ENCODE peak calls at places on chromosomes 2 and 18, in four cellular contexts. O is upper lobe of left lung, W is uterus, L is BJ. V is an unnamed sample.

GRCh38 chr18:26455639-26456038 is 92.7 kb downstream of the KCTD1 start:
- DNase-seq in L (no peak), O (no peak), W (no peak), V (no peak)

GRCh38 chr2:2280483-2280882 is 50.6 kb downstream of the MYT1L start:
- DNase-seq in L (no peak), W (no peak), O (no peak), V (no peak)

GRCh38 chr2:140248623-140249022 is 1468.4 kb upstream of the NXPH2 start:
- DNase-seq in O (no peak), L (no peak), W (no peak), V (no peak)

GRCh38 chr2:71282493-71282892 is 49.1 kb upstream of the ZNF638 start:
- DNase-seq in L (no peak), W (no peak), O (no peak), V (no peak)

GRCh38 chr18:48044944-48045343 is 114.5 kb upstream of the SMAD2 start:
- DNase-seq in O (no peak), W (no peak), L (no peak), V (no peak)

GRCh38 chr2:182503886-182504285 is 77.0 kb upstream of the PDE1A start:
- DNase-seq in W (no peak), L (no peak), O (no peak), V (no peak)

GRCh38 chr2:234203135-234203984 is 152.9 kb downstream of the SPP2 start:
- DNase-seq in L (peak; percentile 76), O (no peak), W (no peak), V (no peak)

GRCh38 chr18:50793641-50794565 is 25.9 kb downstream of the MRO start:
- DNase-seq in O (no peak), W (no peak), L (no peak), V (no peak)

GRCh38 chr2:190359896-190360376 is 16.5 kb downstream of the INPP1 start:
- DNase-seq in O (peak; percentile 43), W (peak; percentile 44), L (no peak), V (no peak)

GRCh38 chr2:9004338-9005204 is 1.1 kb upstream of the MBOAT2 start:
- DNase-seq in L (no peak), O (no peak), W (no peak), V (no peak)

GRCh38 chr18:60292186-60292585 is 80.4 kb downstream of the MC4R start:
- DNase-seq in O (no peak), W (no peak), L (no peak), V (no peak)

GRCh38 chr2:61922714-61923113 is 17.2 kb downstream of the COMMD1 start:
- DNase-seq in W (no peak), O (no peak), L (no peak), V (no peak)

GRCh38 chr2:197838036-197838435 is 33.6 kb downstream of the PLCL1 start:
- DNase-seq in O (peak; percentile 22), W (no peak), L (no peak), V (no peak)

GRCh38 chr2:29259221-29259620 is 144.0 kb downstream of the CLIP4 start:
- DNase-seq in L (no peak), O (no peak), W (no peak), V (no peak)

GRCh38 chr2:76721226-76721625 is 801.0 kb downstream of the LRRTM4 start:
- DNase-seq in L (no peak), W (no peak), O (no peak), V (no peak)

GRCh38 chr2:37367310-37367709 is 22.9 kb downstream of the QPCT start:
- DNase-seq in O (no peak), W (no peak), L (no peak), V (no peak)

GRCh38 chr2:127810156-127810636 is 775 bp downstream of the WDR33 start:
- DNase-seq in W (no peak), O (peak; percentile 26), L (peak; percentile 4), V (no peak)

GRCh38 chr18:2979871-2980606 is 32.9 kb downstream of the LPIN2 start:
- DNase-seq in W (no peak), L (no peak), O (peak; percentile 51), V (no peak)

GRCh38 chr18:75898666-75899065 is 471.2 kb upstream of the SMIM21 start:
- DNase-seq in W (no peak), L (no peak), O (no peak), V (no peak)

GRCh38 chr18:42011053-42011452 is 56.0 kb downstream of the PIK3C3 start:
- DNase-seq in L (no peak), W (no peak), O (no peak), V (no peak)

GRCh38 chr2:133992454-133992853 is 261.4 kb upstream of the MGAT5 start:
- DNase-seq in L (no peak), O (no peak), W (no peak), V (no peak)

GRCh38 chr2:172833898-172834297 is 98.3 kb downstream of the RAPGEF4 start:
- DNase-seq in L (peak; percentile 16), O (no peak), W (no peak), V (no peak)

GRCh38 chr2:149991576-149991975 is 404.0 kb upstream of the MMADHC start:
- DNase-seq in W (no peak), L (peak; percentile 11), O (no peak), V (no peak)

GRCh38 chr2:2806711-2807110 is 475.6 kb upstream of the MYT1L start:
- DNase-seq in W (no peak), L (no peak), O (no peak), V (no peak)

GRCh38 chr2:128775064-128775347 is 456.3 kb upstream of the HS6ST1 start:
- DNase-seq in W (no peak), O (no peak), L (no peak), V (peak; percentile 34)

GRCh38 chr2:130304726-130305125 is 38.0 kb upstream of the IMP4 start:
- DNase-seq in O (no peak), L (no peak), W (no peak), V (no peak)

GRCh38 chr2:130300970-130301348 is 41.7 kb upstream of the IMP4 start:
- DNase-seq in O (no peak), W (no peak), L (no peak), V (no peak)

GRCh38 chr2:130303142-130303541 is 39.6 kb upstream of the IMP4 start:
- DNase-seq in L (no peak), O (no peak), W (no peak), V (no peak)

GRCh38 chr2:130300258-130300969 is 42.3 kb upstream of the IMP4 start:
- DNase-seq in L (no peak), O (no peak), W (no peak), V (no peak)

GRCh38 chr2:130302164-130302886 is 40.4 kb upstream of the IMP4 start:
- DNase-seq in O (no peak), L (no peak), W (no peak), V (no peak)
- TF ChIP-seq CTCF in O (no peak), L (no peak), W (no peak), V (no peak)

GRCh38 chr2:222982010-222982908 is 69.7 kb upstream of the KCNE4 start:
- DNase-seq in W (peak; percentile 49), L (no peak), O (peak; percentile 73), V (no peak)
- TF ChIP-seq CTCF in W (peak; percentile 57), L (peak; percentile 84), O (no peak), V (no peak)

GRCh38 chr2:83196225-83196624 is 1262.9 kb downstream of the SUCLG1 start:
- DNase-seq in O (no peak), L (no peak), W (no peak), V (no peak)
- TF ChIP-seq CTCF in O (no peak), L (peak; percentile 48), W (no peak), V (peak; percentile 69)

GRCh38 chr18:9730786-9731185 is 22.7 kb downstream of the RAB31 start:
- DNase-seq in O (no peak), L (no peak), W (no peak), V (no peak)

GRCh38 chr18:9734189-9734588 is 26.1 kb downstream of the RAB31 start:
- DNase-seq in O (peak; percentile 79), W (no peak), L (no peak), V (no peak)

GRCh38 chr18:9731380-9731779 is 23.3 kb downstream of the RAB31 start:
- DNase-seq in O (no peak), W (peak; percentile 72), L (peak; percentile 53), V (no peak)

GRCh38 chr18:9735238-9735637 is 27.1 kb downstream of the RAB31 start:
- DNase-seq in L (no peak), O (peak; percentile 61), W (no peak), V (no peak)

DNA sequence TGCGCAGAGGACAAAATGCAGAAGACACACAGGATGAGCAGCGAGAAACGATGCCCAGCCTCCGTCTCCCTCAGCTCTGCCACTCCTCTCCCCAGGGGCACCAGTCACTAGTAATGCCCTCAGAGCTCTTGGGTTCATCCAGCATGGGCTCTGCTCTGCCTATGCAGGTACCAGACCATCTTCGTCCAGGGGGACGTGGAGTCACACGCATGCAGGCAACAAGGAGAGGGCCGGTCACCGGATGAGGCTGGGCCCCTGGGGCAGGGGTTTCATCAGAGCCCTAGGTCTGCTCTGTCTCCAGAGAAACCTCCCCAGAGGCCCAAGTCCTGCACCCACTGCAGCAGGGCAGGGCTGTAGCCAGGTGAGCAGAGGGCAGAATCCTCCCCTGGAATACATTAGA is 23.9 kb downstream of the RAB31 start:
- DNase-seq in L (no peak), W (no peak), O (no peak), V (no peak)
- TF ChIP-seq CTCF in L (no peak), W (no peak), O (no peak), V (no peak)

GRCh38 chr2:164953279-164953678 is 2.0 kb downstream of the SLC38A11 start:
- DNase-seq in L (no peak), W (no peak), O (no peak), V (no peak)

GRCh38 chr2:164960159-164960558 is 4.8 kb upstream of the SLC38A11 start:
- DNase-seq in W (no peak), O (no peak), L (no peak), V (no peak)

GRCh38 chr2:164954186-164954585 is 1.1 kb downstream of the SLC38A11 start:
- DNase-seq in W (no peak), L (no peak), O (no peak), V (no peak)

GRCh38 chr2:164952057-164952702 is 3.1 kb downstream of the SLC38A11 start:
- DNase-seq in L (no peak), W (no peak), O (no peak), V (no peak)

GRCh38 chr2:164954954-164955701 is at the start of gene SLC38A11:
- DNase-seq in L (no peak), O (no peak), W (peak; percentile 17), V (no peak)
- TF ChIP-seq CTCF in L (peak; percentile 54), O (no peak), W (no peak), V (no peak)

V was measured in mesothelial cell of epicardium.